ENCODE peak calls at places on chromosome 22, in ten cellular contexts. T, X, G, S, E, C, Z, O, U and L are unnamed samples.

GRCh38 chr22:50260801-50261614 is 475 bp downstream of the MAPK12 start:
- DNase-seq in U (no peak), O (peak), Z (no peak), S (peak), C (peak), T (peak), G (peak), X (peak), E (no peak), L (peak)

GRCh38 chr22:42994917-42995562 is 19.9 kb downstream of the PACSIN2 start:
- DNase-seq in O (no peak), E (peak), T (peak), S (peak), U (peak), C (peak), G (peak), X (peak), Z (peak), L (peak)

GRCh38 chr22:49992921-49993648 is 19.5 kb downstream of the IL17REL start:
- DNase-seq in C (peak), S (peak), O (peak), U (peak), X (peak), G (peak), Z (peak), E (no peak), T (peak), L (peak)

GRCh38 chr22:50528682-50529415 is 963 bp downstream of the TYMP start:
- DNase-seq in C (no peak), U (no peak), X (no peak), G (no peak), T (peak), S (no peak), O (no peak), E (peak), Z (no peak), L (no peak)

GRCh38 chr22:36144886-36145541 is 15.5 kb downstream of the APOL3 start:
- DNase-seq in X (peak), Z (peak), U (no peak), T (peak), C (peak), G (peak), E (no peak), O (peak), S (peak), L (peak)

GRCh38 chr22:29607426-29607825 is 4.0 kb downstream of the NF2 start:
- DNase-seq in Z (no peak), E (no peak), U (no peak), O (no peak), S (no peak), T (no peak), G (no peak), X (no peak), C (peak), L (no peak)

GRCh38 chr22:27318516-27318915 is 483.0 kb downstream of the MN1 start:
- DNase-seq in C (peak), O (no peak), S (peak), G (peak), Z (peak), T (no peak), E (no peak), X (no peak), U (no peak), L (peak)

GRCh38 chr22:24707477-24707816 is 67.1 kb downstream of the PIWIL3 start:
- DNase-seq in C (no peak), G (no peak), E (no peak), S (no peak), T (no peak), X (peak), U (no peak), O (no peak), Z (peak), L (no peak)

GRCh38 chr22:33272180-33272579 is 214.0 kb upstream of the SYN3 start:
- DNase-seq in U (no peak), C (no peak), S (no peak), O (no peak), T (no peak), Z (peak), G (peak), E (no peak), X (peak), L (no peak)

GRCh38 chr22:26681395-26681821 is 24.0 kb downstream of the MIAT start:
- DNase-seq in U (no peak), C (peak), X (no peak), S (peak), O (no peak), E (no peak), Z (no peak), T (no peak), G (peak), L (peak)

GRCh38 chr22:27692243-27692642 is 109.3 kb downstream of the MN1 start:
- DNase-seq in T (no peak), U (no peak), G (no peak), Z (no peak), E (no peak), C (peak), O (no peak), X (no peak), S (no peak), L (no peak)

GRCh38 chr22:30115705-30116104 is 35.4 kb downstream of the HORMAD2 start:
- DNase-seq in T (no peak), E (no peak), X (no peak), U (no peak), C (no peak), S (no peak), O (no peak), G (no peak), Z (no peak), L (peak)

GRCh38 chr22:43796567-43796966 is 15.5 kb downstream of the EFCAB6 start:
- DNase-seq in O (peak), C (peak), T (no peak), G (peak), S (peak), Z (no peak), E (no peak), X (peak), U (no peak), L (peak)

GRCh38 chr22:49916851-49917250 is 1.4 kb downstream of the ALG12 start:
- DNase-seq in C (no peak), X (no peak), U (no peak), T (no peak), S (no peak), O (no peak), G (no peak), E (no peak), Z (no peak), L (no peak)

GRCh38 chr22:30863161-30863833 is 105.3 kb downstream of the MORC2 start:
- DNase-seq in O (peak), X (no peak), S (peak), G (peak), E (no peak), T (no peak), U (no peak), Z (no peak), C (peak), L (peak)

GRCh38 chr22:30609260-30610185 is 2.5 kb downstream of the TCN2 start:
- DNase-seq in C (peak), U (no peak), E (no peak), O (no peak), T (peak), G (peak), Z (peak), S (no peak), X (peak), L (peak)

GRCh38 chr22:36411589-36412258 is 24.0 kb upstream of the MYH9 start:
- DNase-seq in E (no peak), G (peak), T (no peak), O (no peak), S (no peak), Z (peak), X (no peak), C (no peak), U (no peak), L (no peak)

GRCh38 chr22:30088468-30088867 is 8.2 kb downstream of the HORMAD2 start:
- DNase-seq in E (no peak), Z (no peak), T (no peak), G (no peak), S (no peak), X (no peak), U (no peak), O (no peak), C (no peak), L (no peak)

GRCh38 chr22:23688121-23688520 is 2.7 kb upstream of the RGL4 start:
- DNase-seq in S (no peak), U (no peak), X (no peak), Z (no peak), T (no peak), G (no peak), E (no peak), C (no peak), O (no peak), L (no peak)

GRCh38 chr22:17732251-17732854 is 41.9 kb downstream of the BID start:
- DNase-seq in U (no peak), O (no peak), X (no peak), G (no peak), T (no peak), Z (no peak), C (no peak), E (no peak), S (no peak), L (no peak)

GRCh38 chr22:26313291-26313690 is 115.8 kb upstream of the ASPHD2 start:
- DNase-seq in T (no peak), U (no peak), S (no peak), E (no peak), O (no peak), Z (no peak), X (no peak), G (no peak), C (no peak), L (no peak)

GRCh38 chr22:46128606-46129005 is 21.7 kb upstream of the PPARA start:
- DNase-seq in U (no peak), T (no peak), Z (no peak), S (no peak), X (no peak), G (no peak), C (no peak), E (no peak), O (no peak), L (no peak)

GRCh38 chr22:25777870-25778269 is 35.9 kb downstream of the MYO18B start:
- DNase-seq in X (peak), C (peak), G (peak), U (no peak), O (peak), E (no peak), T (peak), S (no peak), Z (peak), L (peak)

GRCh38 chr22:42992886-42993479 is 22.0 kb downstream of the PACSIN2 start:
- DNase-seq in C (no peak), X (no peak), G (no peak), U (no peak), E (no peak), T (no peak), S (no peak), Z (no peak), O (no peak), L (no peak)

GRCh38 chr22:41222846-41223507 is 17.8 kb downstream of the CHADL start:
- DNase-seq in Z (no peak), S (no peak), G (no peak), U (no peak), X (no peak), C (no peak), E (no peak), T (no peak), O (no peak), L (no peak)

GRCh38 chr22:46614070-46614931 is 5.9 kb upstream of the GRAMD4 start:
- DNase-seq in E (no peak), G (no peak), C (no peak), X (no peak), T (peak), Z (no peak), S (no peak), U (no peak), O (no peak), L (no peak)

GRCh38 chr22:30204015-30204741 is 42.4 kb downstream of the LIF start:
- DNase-seq in Z (no peak), C (no peak), X (no peak), T (no peak), G (no peak), O (peak), U (no peak), E (no peak), S (no peak), L (no peak)

GRCh38 chr22:49582171-49582570 is 245.5 kb downstream of the BRD1 start:
- DNase-seq in T (no peak), O (peak), S (no peak), X (no peak), C (no peak), Z (no peak), U (no peak), G (no peak), E (no peak), L (no peak)

GRCh38 chr22:31333648-31334047 is 12.5 kb downstream of the PATZ1 start:
- DNase-seq in T (no peak), Z (no peak), E (no peak), S (no peak), O (no peak), U (no peak), G (no peak), C (no peak), X (no peak), L (no peak)

GRCh38 chr22:41535244-41535643 is 9.0 kb downstream of the POLR3H start:
- DNase-seq in O (peak), E (no peak), U (no peak), X (peak), C (no peak), Z (no peak), S (peak), G (peak), T (no peak), L (no peak)

GRCh38 chr22:23035557-23036277 is 34.6 kb upstream of the GNAZ start:
- DNase-seq in U (no peak), O (no peak), E (no peak), G (no peak), Z (no peak), S (no peak), X (no peak), T (peak), C (no peak), L (no peak)

GRCh38 chr22:41943661-41944209 is 3.2 kb downstream of the CENPM start:
- DNase-seq in E (no peak), X (no peak), C (peak), U (no peak), Z (peak), T (peak), G (no peak), O (no peak), S (no peak), L (peak)

GRCh38 chr22:50215297-50216049 is 14.7 kb downstream of the SELENOO start:
- DNase-seq in E (no peak), G (no peak), T (no peak), Z (no peak), C (no peak), U (no peak), S (no peak), O (no peak), X (no peak), L (no peak)

GRCh38 chr22:17753401-17753989 is 20.8 kb downstream of the BID start:
- DNase-seq in S (no peak), G (no peak), U (no peak), Z (no peak), T (no peak), X (no peak), E (no peak), O (no peak), C (peak), L (peak)

GRCh38 chr22:23102776-23103175 is 32.5 kb downstream of the GNAZ start:
- DNase-seq in C (no peak), U (no peak), T (no peak), G (no peak), S (no peak), X (no peak), O (no peak), E (no peak), Z (no peak), L (no peak)

GRCh38 chr22:28883917-28884753 is 763 bp downstream of the ZNRF3 start:
- DNase-seq in S (peak), C (peak), X (peak), Z (peak), G (peak), T (peak), O (peak), U (no peak), E (peak), L (no peak)

DNA sequence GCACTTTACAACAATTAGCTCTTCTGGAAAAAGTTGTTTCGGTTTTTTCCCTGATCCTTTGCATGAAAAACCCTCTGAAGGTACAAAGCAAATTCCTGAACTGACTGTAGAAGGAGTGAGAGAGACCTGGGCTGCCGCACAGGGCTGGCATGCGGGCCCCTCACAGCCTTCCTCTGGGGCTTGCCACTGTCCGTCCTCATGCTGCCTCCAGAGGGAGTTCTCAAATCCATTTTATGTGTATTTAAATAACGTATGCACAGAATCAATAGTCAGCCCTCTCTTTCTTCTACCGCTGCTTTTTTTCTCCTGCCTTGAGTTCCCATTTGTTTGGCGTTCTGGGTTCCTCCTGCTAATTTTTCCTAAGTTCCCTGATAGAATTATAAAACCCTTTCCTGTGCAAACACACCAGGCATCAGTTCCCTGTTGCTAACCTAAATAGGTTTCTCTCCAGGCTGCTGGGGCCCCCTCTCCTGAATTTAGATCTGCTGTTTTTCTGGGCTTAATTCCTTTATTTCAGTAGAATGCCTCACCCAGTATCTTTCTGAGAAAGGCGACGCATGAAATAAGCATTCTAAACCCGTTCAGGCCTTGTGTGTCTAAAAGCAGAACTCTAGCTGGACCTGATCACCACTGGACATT is 52.4 kb downstream of the PHF21B start:
- DNase-seq in S (peak), E (no peak), G (peak), X (no peak), T (no peak), C (no peak), U (no peak), Z (no peak), O (no peak), L (no peak)
- TF ChIP-seq CTCF in S (peak), E (no peak), G (peak), X (no peak), T (no peak), C (peak), U (no peak), Z (no peak), O (peak), L (no peak)

DNA sequence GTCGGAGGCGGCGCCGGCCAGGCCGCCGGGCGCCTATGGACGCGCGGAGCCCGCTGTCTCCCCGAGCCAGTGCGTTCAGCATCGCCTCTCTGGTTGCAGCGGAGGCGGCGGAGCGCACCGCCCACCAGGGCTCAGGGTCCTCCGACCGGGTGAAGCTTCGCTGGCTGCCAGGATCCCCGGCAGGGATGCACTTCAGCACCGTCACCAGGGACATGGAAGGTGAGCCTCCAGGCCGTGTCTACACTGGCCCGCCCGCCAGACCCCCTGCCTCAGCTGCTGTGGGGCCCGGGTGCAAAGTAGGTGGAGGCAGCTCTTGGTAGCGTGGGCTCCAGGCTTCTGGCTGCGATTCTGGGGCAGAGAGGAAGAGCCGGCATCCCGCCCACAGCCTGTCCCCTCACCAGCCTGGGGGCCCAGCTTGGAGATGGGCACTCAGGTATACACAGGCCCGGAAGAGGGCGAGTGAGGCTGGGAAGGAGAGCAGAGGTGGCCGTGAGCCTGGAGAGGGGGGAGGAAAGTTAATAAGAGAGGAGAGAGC is 1.1 kb upstream of the TBX1 start:
- DNase-seq in G (no peak), S (no peak), Z (no peak), O (peak), X (no peak), T (no peak), E (no peak), U (no peak), C (no peak), L (no peak)
- H3K4me3 ChIP-seq in G (no peak), S (no peak), Z (no peak), O (no peak), X (no peak), T (no peak), E (peak), U (peak), C (no peak), L (peak)

GRCh38 chr22:39883057-39883456 is 10.5 kb downstream of the ENTHD1 start:
- DNase-seq in U (no peak), G (no peak), S (no peak), C (no peak), Z (no peak), X (no peak), T (no peak), E (no peak), O (no peak), L (no peak)
- TF ChIP-seq CTCF in U (no peak), G (no peak), S (no peak), C (no peak), Z (no peak), X (no peak), T (no peak), E (no peak), O (no peak), L (no peak)

DNA sequence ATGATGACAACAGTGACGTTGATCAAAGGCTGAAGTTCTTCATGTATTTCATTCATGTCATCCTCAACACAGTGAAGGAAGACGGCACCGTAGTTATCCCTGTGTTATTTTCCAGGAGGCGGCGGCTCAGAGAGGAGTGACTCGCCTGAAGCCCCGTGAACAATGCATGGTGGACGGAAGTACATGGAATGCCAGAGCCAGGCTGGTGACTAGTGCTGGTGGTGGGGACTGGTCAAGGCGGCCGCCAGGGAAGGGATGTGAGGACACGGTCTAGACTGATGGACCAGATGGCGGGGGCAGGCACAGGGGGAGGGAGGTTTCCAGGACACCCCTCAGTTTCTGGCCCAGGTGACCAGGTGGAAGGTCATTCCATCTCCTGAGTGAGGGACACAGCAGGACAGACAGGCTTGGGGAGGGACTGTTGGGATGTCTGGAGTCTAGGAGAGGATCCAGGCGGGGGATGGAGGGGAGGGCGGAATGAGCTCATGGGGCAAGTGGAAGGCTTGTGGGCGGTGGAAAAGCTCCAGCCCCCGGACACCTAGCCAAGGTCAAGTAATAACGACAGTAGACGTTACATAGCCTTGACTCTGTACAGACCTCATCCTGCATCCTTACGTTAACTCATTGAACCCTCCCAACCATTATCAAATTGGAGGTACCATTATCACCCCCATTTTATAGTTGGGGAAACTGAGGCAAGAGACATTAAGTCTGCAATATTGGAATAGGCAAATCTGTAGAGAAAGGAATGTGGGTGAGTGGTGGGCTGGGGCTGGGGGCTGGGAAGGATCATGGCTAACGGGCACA is 16.0 kb upstream of the PICK1 start:
- DNase-seq in C (peak), E (no peak), G (no peak), X (no peak), Z (no peak), T (no peak), O (no peak), S (no peak), U (no peak), L (no peak)
- H3K4me3 ChIP-seq in C (no peak), E (no peak), G (no peak), X (no peak), Z (no peak), T (no peak), O (no peak), S (no peak), U (no peak), L (no peak)

GRCh38 chr22:48422900-48423480 is 1404.7 kb downstream of the BRD1 start:
- DNase-seq in G (no peak), T (no peak), E (peak), Z (no peak), U (no peak), X (no peak), O (no peak), C (no peak), S (no peak), L (no peak)
- TF ChIP-seq CTCF in G (no peak), T (no peak), E (no peak), Z (no peak), U (no peak), X (no peak), O (no peak), C (no peak), S (no peak), L (no peak)

GRCh38 chr22:21652547-21653545 is 10.7 kb downstream of the SDF2L1 start:
- DNase-seq in S (no peak), X (no peak), G (peak), E (no peak), Z (no peak), C (no peak), U (no peak), T (peak), O (no peak), L (no peak)
- H3K4me3 ChIP-seq in S (peak), X (peak), G (peak), E (peak), Z (peak), C (peak), U (peak), T (peak), O (peak), L (peak)